ENCODE peak calls at places on chromosomes 7 and 10, in four cellular contexts. One of them, this sample, is unnamed.

GRCh38 chr10:30911303-30911863 is 120.3 kb downstream of the ZNF438 start:
- DNase-seq in HepG2: no peak
- DNase-seq in K562: no peak
- DNase-seq in GM12878: no peak
- DNase-seq in this sample: no peak

GRCh38 chr10:60175418-60175817 is 214.3 kb downstream of the ANK3 start:
- DNase-seq in HepG2: no peak
- DNase-seq in GM12878: no peak
- DNase-seq in K562: no peak
- DNase-seq in this sample: no peak

GRCh38 chr7:116582164-116582732 is 57.4 kb downstream of the CAV1 start:
- DNase-seq in K562: no peak
- DNase-seq in GM12878: no peak
- DNase-seq in HepG2: no peak
- DNase-seq in this sample: no peak

GRCh38 chr7:112723416-112723815 is 66.8 kb downstream of the TMEM168 start:
- DNase-seq in K562: no peak
- DNase-seq in HepG2: no peak
- DNase-seq in GM12878: no peak
- DNase-seq in this sample: no peak

GRCh38 chr7:14125998-14126397 is 136.5 kb upstream of the ETV1 start:
- DNase-seq in K562: no peak
- DNase-seq in HepG2: no peak
- DNase-seq in GM12878: no peak
- DNase-seq in this sample: no peak

GRCh38 chr10:99609186-99609585 is 11.1 kb downstream of the SLC25A28 start:
- DNase-seq in K562: no peak
- DNase-seq in HepG2: no peak
- DNase-seq in GM12878: no peak
- DNase-seq in this sample: no peak

GRCh38 chr10:22714524-22715289 is at the start of gene PIP4K2A:
- DNase-seq in GM12878: no peak
- DNase-seq in HepG2: peak
- DNase-seq in K562: peak
- DNase-seq in this sample: peak

GRCh38 chr10:78914502-78915330 is 154.1 kb upstream of the ZMIZ1 start:
- DNase-seq in K562: no peak
- DNase-seq in HepG2: no peak
- DNase-seq in GM12878: peak
- DNase-seq in this sample: no peak

GRCh38 chr7:96826089-96826488 is 116.4 kb upstream of the SEM1 start:
- DNase-seq in K562: no peak
- DNase-seq in HepG2: peak
- DNase-seq in GM12878: no peak
- DNase-seq in this sample: no peak

GRCh38 chr7:143422033-143422432 is 13.4 kb upstream of the EPHA1 start:
- DNase-seq in HepG2: no peak
- DNase-seq in K562: no peak
- DNase-seq in GM12878: no peak
- DNase-seq in this sample: no peak

GRCh38 chr10:29776246-29776645 is 141.5 kb upstream of the SVIL start:
- DNase-seq in K562: no peak
- DNase-seq in GM12878: no peak
- DNase-seq in HepG2: no peak
- DNase-seq in this sample: no peak

GRCh38 chr7:69654381-69654780 is 56.1 kb downstream of the AUTS2 start:
- DNase-seq in GM12878: no peak
- DNase-seq in HepG2: no peak
- DNase-seq in K562: no peak
- DNase-seq in this sample: no peak

GRCh38 chr10:77496941-77497420 is 140.6 kb downstream of the KCNMA1 start:
- DNase-seq in GM12878: no peak
- DNase-seq in HepG2: peak
- DNase-seq in K562: no peak
- DNase-seq in this sample: no peak

GRCh38 chr10:6282454-6282958 is 79.8 kb downstream of the PFKFB3 start:
- DNase-seq in GM12878: no peak
- DNase-seq in HepG2: no peak
- DNase-seq in K562: no peak
- DNase-seq in this sample: no peak

GRCh38 chr7:113770146-113770738 is 148.6 kb downstream of the PPP1R3A start:
- DNase-seq in HepG2: no peak
- DNase-seq in GM12878: no peak
- DNase-seq in K562: no peak
- DNase-seq in this sample: no peak
- TF ChIP-seq TCF7 in HepG2: no peak
- TF ChIP-seq TCF7 in GM12878: no peak
- TF ChIP-seq TCF7 in K562: no peak
- TF ChIP-seq TCF7 in this sample: no peak

DNA sequence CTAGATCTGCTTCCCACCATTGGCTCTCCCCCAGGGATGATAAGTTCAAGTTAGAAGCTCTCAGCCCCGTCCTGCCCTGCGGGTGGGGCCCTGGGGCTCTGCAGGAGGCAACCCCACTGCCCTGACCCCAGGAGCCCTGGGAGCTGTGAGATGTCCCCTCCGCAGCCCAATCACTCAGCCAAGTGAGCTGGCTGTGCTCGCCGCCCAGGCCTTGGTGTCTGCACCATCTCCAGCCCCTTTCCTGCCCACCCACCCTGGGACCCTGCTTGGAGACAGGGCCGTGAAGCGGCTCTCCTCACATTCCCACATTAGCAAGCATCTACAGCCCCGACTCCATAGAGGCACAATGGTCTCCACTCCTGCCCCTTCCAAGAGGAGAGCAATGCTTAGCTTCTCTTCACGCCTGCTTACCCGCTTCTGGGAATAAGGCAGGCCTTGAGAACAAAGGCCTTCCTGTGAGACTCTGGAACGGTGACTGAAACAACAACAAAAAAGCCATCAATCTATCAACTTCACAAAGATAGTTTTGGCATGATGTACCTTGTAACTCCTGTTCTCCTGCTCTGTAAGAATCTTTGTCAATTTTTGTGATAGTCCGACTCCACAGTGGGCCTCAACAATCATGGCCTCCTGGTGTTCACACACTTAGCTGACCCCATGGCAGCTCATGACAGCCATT is 67.7 kb downstream of the FOXL3 start:
- DNase-seq in K562: no peak
- DNase-seq in GM12878: no peak
- DNase-seq in HepG2: peak
- DNase-seq in this sample: no peak
- TF ChIP-seq TCF7 in K562: no peak
- TF ChIP-seq TCF7 in GM12878: no peak
- TF ChIP-seq TCF7 in HepG2: no peak
- TF ChIP-seq TCF7 in this sample: no peak

GRCh38 chr10:24054421-24054820 is 154.5 kb upstream of the KIAA1217 start:
- DNase-seq in HepG2: no peak
- DNase-seq in GM12878: no peak
- DNase-seq in K562: no peak
- DNase-seq in this sample: no peak
- TF ChIP-seq TCF7 in HepG2: no peak
- TF ChIP-seq TCF7 in GM12878: no peak
- TF ChIP-seq TCF7 in K562: no peak
- TF ChIP-seq TCF7 in this sample: no peak

DNA sequence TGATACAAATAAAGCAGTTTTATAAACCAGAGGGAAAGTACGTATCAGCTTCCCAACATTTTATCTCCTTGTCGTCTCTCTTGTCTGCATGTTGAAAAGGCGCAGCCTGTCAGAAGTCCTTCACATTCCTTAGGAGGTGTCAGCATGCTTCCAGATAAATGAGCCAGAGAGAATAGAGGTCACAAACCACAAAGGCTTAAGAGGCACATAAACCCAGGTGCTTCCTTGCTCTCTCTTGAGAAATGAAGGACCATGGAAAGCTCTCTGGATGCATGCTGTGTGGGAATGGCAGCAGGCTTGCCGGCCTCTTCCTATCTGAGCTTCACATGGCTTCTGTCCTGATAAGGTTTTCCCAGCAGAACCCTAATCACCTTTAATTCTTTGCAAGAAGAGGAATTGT is 448.5 kb downstream of the XPNPEP1 start:
- DNase-seq in HepG2: no peak
- DNase-seq in GM12878: no peak
- DNase-seq in K562: no peak
- DNase-seq in this sample: no peak
- TF ChIP-seq TCF7 in HepG2: no peak
- TF ChIP-seq TCF7 in GM12878: no peak
- TF ChIP-seq TCF7 in K562: no peak
- TF ChIP-seq TCF7 in this sample: no peak

DNA sequence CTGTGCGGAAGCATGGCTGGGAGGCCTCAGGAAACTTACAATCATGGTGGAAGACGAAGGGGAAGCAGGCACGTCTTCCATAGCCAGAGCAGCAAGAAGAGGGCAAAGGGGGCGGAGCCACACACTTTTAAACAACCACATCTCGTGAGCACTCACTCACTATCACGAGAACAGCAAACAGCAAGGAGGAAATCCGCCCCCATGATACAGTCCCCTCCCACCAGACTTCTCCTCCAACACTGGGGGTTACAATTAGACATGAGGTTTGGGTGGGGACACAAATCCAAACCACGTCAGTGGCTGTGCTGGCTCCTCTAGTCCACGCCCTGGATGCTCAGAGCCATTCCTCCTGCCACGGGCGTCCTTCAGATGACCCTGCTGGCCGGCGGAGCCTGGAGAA is 168.1 kb upstream of the PFKP start:
- DNase-seq in K562: no peak
- DNase-seq in GM12878: no peak
- DNase-seq in HepG2: no peak
- DNase-seq in this sample: no peak
- TF ChIP-seq TCF7 in K562: no peak
- TF ChIP-seq TCF7 in GM12878: no peak
- TF ChIP-seq TCF7 in HepG2: no peak
- TF ChIP-seq TCF7 in this sample: no peak

DNA sequence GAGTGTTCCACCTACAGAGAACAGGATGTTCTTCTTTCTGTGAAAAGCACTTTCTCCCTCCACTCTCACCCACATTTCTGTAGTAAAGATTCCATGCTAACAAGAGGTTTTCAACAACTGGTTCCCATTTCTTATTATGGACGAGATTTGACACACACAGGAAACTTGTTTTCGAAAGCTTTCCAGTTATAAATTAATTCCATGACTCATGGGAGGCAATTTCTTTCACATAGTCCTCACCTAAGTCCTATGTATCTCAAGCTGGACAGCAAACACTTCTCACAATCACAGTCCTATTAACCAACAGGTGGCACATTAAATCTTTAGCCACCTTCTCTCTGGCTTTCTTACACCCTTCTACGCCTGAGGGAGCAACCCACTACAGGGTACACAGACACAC is 24.5 kb downstream of the RAPGEF5 start:
- DNase-seq in GM12878: no peak
- DNase-seq in K562: no peak
- DNase-seq in HepG2: no peak
- DNase-seq in this sample: no peak
- TF ChIP-seq TCF7 in GM12878: no peak
- TF ChIP-seq TCF7 in K562: no peak
- TF ChIP-seq TCF7 in HepG2: no peak
- TF ChIP-seq TCF7 in this sample: no peak

This sample was measured in WTC11.